ENCODE peak calls at places on chromosomes 7 and 10, in six cellular contexts. T is kidney, E is mesendoderm, L is fibroblast of lung, P is mammary epithelial cell, G is PC-3. I is an unnamed sample. For H3K4me1, the result is how much of the 10 kb centered on the place peaks cover.

GRCh38 chr10:43851030-43851429 is 202.3 kb upstream of the ZNF32 start:
- DNase-seq in T (no peak), E (peak), L (no peak), P (no peak), G (no peak), I (peak)

GRCh38 chr7:146359181-146359580 is 242.6 kb downstream of the CNTNAP2 start:
- DNase-seq in T (no peak), E (no peak), L (peak), P (no peak), G (no peak), I (no peak)

GRCh38 chr10:29826221-29826620 is 191.4 kb upstream of the SVIL start:
- DNase-seq in T (no peak), E (no peak), L (no peak), P (no peak), G (no peak), I (no peak)

GRCh38 chr10:17005621-17006566 is 123.7 kb downstream of the CUBN start:
- DNase-seq in T (no peak), E (no peak), L (peak), P (peak), G (peak), I (peak)

GRCh38 chr7:2106506-2106905 is 126.2 kb downstream of the MAD1L1 start:
- DNase-seq in T (no peak), E (no peak), L (no peak), P (no peak), G (no peak), I (peak)

GRCh38 chr7:107622429-107622828 is 38.2 kb upstream of the SLC26A4 start:
- DNase-seq in T (no peak), E (no peak), L (peak), P (peak), G (peak), I (no peak)

GRCh38 chr7:135282621-135283295 is 49.1 kb downstream of the STRA8 start:
- DNase-seq in T (no peak), E (no peak), L (peak), P (peak), G (no peak), I (peak)

GRCh38 chr10:18043148-18043547 is 91.4 kb downstream of the SLC39A12 start:
- DNase-seq in T (no peak), E (no peak), L (peak), P (no peak), G (peak), I (no peak)

GRCh38 chr7:27134392-27134791 is 3.8 kb upstream of the HOXA4 start:
- DNase-seq in T (no peak), E (no peak), L (peak), P (peak), G (peak), I (no peak)

GRCh38 chr10:24407928-24408327 is 199.0 kb downstream of the KIAA1217 start:
- DNase-seq in T (no peak), E (no peak), L (no peak), P (no peak), G (no peak), I (no peak)

GRCh38 chr10:101902032-101902799 is 58.6 kb upstream of the KCNIP2 start:
- DNase-seq in T (no peak), E (peak), L (no peak), P (no peak), G (no peak), I (peak)

GRCh38 chr10:48444861-48445841 is 138.7 kb downstream of the MAPK8 start:
- DNase-seq in T (peak), E (peak), L (no peak), P (peak), G (peak), I (peak)

GRCh38 chr10:12061124-12061523 is 7.6 kb upstream of the DHTKD1 start:
- DNase-seq in T (no peak), E (no peak), L (no peak), P (no peak), G (no peak), I (no peak)

GRCh38 chr10:97584060-97584797 is at the start of gene HOGA1:
- DNase-seq in T (peak), E (peak), L (peak), P (peak), G (peak), I (peak)

GRCh38 chr7:38374507-38374906 is 101.1 kb upstream of the TARP start:
- DNase-seq in T (no peak), E (peak), L (peak), P (no peak), G (peak), I (peak)

GRCh38 chr10:131849591-131850489 is 51.0 kb upstream of the PPP2R2D start:
- DNase-seq in T (no peak), E (no peak), L (no peak), P (no peak), G (no peak), I (peak)

GRCh38 chr7:79615466-79615865 is 162.0 kb upstream of the MAGI2 start:
- DNase-seq in T (no peak), E (no peak), L (peak), P (peak), G (peak), I (no peak)

GRCh38 chr7:148334441-148334956 is 256.1 kb upstream of the C7orf33 start:
- DNase-seq in T (no peak), E (no peak), L (no peak), P (no peak), G (no peak), I (no peak)

GRCh38 chr10:99996934-99997648 is 12.7 kb downstream of the DNMBP start:
- DNase-seq in T (no peak), E (peak), L (peak), P (no peak), G (no peak), I (no peak)

GRCh38 chr7:91263359-91264082 is 712 bp upstream of the FZD1 start:
- DNase-seq in T (peak), E (no peak), L (no peak), P (no peak), G (peak), I (peak)

GRCh38 chr7:2185715-2186114 is 47.0 kb downstream of the MAD1L1 start:
- DNase-seq in T (no peak), E (no peak), L (no peak), P (no peak), G (no peak), I (no peak)

GRCh38 chr7:88318196-88318595 is 11.5 kb upstream of the STEAP4 start:
- DNase-seq in T (no peak), E (no peak), L (no peak), P (peak), G (no peak), I (no peak)

GRCh38 chr10:16016688-16017087 is 156.4 kb upstream of the MINDY3 start:
- DNase-seq in T (no peak), E (no peak), L (no peak), P (no peak), G (no peak), I (no peak)

GRCh38 chr10:110275140-110275729 is 29.5 kb downstream of the SMNDC1 start:
- DNase-seq in T (no peak), E (no peak), L (no peak), P (no peak), G (no peak), I (no peak)

GRCh38 chr7:121278120-121279021 is 50.4 kb upstream of the WNT16 start:
- DNase-seq in T (no peak), E (peak), L (peak), P (peak), G (peak), I (no peak)

GRCh38 chr10:114504769-114505579 is 100.7 kb upstream of the AFAP1L2 start:
- DNase-seq in T (no peak), E (no peak), L (peak), P (peak), G (peak), I (no peak)

GRCh38 chr10:89959433-89960110 is 258.2 kb downstream of the KIF20B start:
- DNase-seq in T (no peak), E (no peak), L (peak), P (no peak), G (no peak), I (no peak)

GRCh38 chr7:44983742-44984477 is 5.1 kb upstream of the MYO1G start:
- DNase-seq in T (peak), E (no peak), L (no peak), P (no peak), G (no peak), I (no peak)

GRCh38 chr7:24608504-24608903 is 35.3 kb downstream of the PALS2 start:
- DNase-seq in T (no peak), E (no peak), L (no peak), P (no peak), G (no peak), I (no peak)

GRCh38 chr7:65251851-65252620 is 121.6 kb upstream of the ZNF92 start:
- DNase-seq in T (no peak), E (peak), L (peak), P (peak), G (peak), I (peak)

GRCh38 chr10:69180525-69181204 is 631 bp downstream of the SUPV3L1 start:
- DNase-seq in T (no peak), E (peak), L (peak), P (peak), G (peak), I (no peak)

GRCh38 chr10:125062244-125063208 is 97.8 kb downstream of the CTBP2 start:
- DNase-seq in T (peak), E (no peak), L (no peak), P (no peak), G (no peak), I (no peak)
- H3K4me1 ChIP-seq in T (half or more), E (under half), L (under half), P (half or more), G (half or more), I (under half)

GRCh38 chr7:4472739-4473138 is 209.4 kb upstream of the FOXK1 start:
- DNase-seq in T (no peak), E (peak), L (no peak), P (no peak), G (no peak), I (peak)
- H3K9ac ChIP-seq in T (no peak), E (no peak), L (no peak), P (no peak), G (no peak), I (no peak)

DNA sequence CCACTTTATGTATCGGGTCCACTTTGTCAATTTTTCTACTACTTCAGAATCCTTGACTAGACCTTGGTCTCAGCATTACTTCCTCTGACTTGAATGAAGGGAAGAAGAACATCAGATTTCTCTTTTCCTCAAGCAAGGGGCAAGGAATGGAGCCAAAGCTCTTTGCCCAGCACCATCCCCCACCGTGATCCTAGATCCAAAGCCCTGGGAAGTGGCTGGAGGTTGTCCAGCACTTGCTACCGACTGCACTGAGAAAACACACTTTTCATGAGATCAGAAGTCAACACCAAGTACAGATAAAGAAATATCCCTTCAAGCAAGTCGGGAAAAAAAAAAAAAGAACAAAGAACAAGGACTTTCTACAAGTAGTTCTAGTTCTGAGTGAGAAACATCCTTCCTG is 102.1 kb upstream of the DDC start:
- DNase-seq in T (no peak), E (no peak), L (peak), P (no peak), G (no peak), I (no peak)
- H3K4me1 ChIP-seq in T (under half), E (under half), L (under half), P (under half), G (under half), I (under half)

DNA sequence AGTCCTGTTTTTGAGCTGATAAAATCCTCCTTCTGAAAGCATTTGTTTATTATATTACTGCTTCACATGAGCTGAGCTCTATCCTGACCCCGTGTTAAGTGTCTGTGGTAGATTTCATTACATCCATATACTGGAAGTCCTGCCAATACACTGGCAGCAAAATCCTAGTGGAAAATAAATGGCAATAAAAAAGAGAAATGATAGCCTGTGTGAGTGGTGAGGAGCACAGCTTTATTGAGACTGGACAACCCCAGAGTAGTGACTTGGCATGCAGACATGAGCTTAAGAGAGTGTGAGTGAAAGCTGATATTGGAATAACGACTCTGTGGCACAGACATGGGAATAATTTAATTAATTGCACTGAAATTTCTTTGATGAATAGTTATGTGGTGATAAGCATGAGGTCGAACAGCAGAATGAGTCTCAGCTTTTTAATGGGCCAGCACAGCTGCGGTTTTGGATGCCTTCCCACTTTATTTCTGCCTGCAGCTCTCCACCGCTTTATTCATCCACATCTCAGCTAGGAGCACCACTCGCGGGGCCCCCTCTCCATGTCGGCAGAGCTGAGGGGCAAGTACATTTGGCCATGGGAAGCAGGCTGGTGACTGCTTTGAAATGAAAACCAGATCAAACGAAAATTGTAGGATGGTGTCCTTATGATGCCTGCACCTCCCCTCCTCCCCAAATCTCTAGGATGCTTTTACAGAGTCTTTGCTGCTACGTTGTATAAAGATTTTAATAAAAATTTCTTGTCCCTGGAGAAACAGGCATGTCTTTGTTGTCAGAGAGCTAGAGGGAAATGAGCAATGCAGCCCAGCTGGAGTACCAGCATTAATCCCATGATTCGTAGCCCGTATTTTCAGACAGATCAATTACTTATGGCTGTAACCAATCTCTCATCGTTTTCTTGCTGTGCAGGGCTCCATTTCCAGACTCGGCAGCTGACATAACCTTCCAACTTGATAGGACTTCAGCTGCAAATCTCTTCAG is 494.3 kb downstream of the AUTS2 start:
- DNase-seq in T (peak), E (no peak), L (peak), P (no peak), G (no peak), I (no peak)
- H3K9ac ChIP-seq in T (no peak), E (no peak), L (no peak), P (no peak), G (no peak), I (no peak)

DNA sequence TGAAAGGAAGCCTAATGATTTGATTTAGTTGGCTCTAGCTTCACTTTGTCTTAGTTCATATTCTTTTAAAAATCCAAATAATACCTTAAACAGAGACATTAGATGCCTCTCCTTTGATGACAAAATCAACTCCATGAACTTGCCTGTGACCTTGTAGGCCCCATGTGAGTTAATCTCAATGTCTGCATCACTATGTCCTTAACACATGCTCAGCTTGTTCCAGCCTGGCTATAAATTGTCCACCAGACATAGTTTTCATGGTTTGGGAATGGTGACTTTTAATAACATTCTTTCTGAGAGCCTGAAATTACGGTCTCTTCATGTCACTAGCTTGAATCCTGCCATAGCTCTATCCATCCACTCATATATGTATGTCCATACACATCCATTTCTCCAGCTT is 656.3 kb upstream of the IGFBP3 start:
- DNase-seq in T (no peak), E (no peak), L (no peak), P (no peak), G (no peak), I (no peak)
- H3K4me1 ChIP-seq in T (under half), E (under half), L (under half), P (under half), G (under half), I (under half)